ENCODE peak calls at places on chromosome 19, in six cellular contexts. W is neuronal stem cell, Y is H1, T is H9, B is mesendoderm, L is IMR-90. X is an unnamed sample.

GRCh38 chr19:6571167-6571566 is 19.8 kb downstream of the CD70 start:
- DNase-seq in L (no peak), T (no peak), W (no peak), B (no peak), Y (no peak), X (no peak)

GRCh38 chr19:40603719-40604646 is 2.8 kb downstream of the LTBP4 start:
- DNase-seq in T (peak; percentile 100), Y (peak; percentile 97), B (peak; percentile 100), L (peak; percentile 92), W (peak; percentile 95), X (peak; percentile 98)

GRCh38 chr19:44684892-44685847 is 13.8 kb upstream of the CEACAM16 start:
- DNase-seq in L (peak; percentile 97), Y (no peak), W (peak; percentile 17), T (peak; percentile 51), B (peak; percentile 91), X (peak; percentile 100)

GRCh38 chr19:1587872-1588271 is 4.8 kb downstream of the MBD3 start:
- DNase-seq in Y (no peak), W (no peak), L (no peak), B (no peak), T (no peak), X (no peak)

GRCh38 chr19:43495082-43495481 is 9.5 kb downstream of the PHLDB3 start:
- DNase-seq in T (no peak), W (no peak), B (no peak), L (no peak), Y (no peak), X (no peak)

GRCh38 chr19:3343619-3344502 is 22.5 kb upstream of the NFIC start:
- DNase-seq in T (peak; percentile 62), L (peak; percentile 78), Y (no peak), B (peak; percentile 55), W (no peak), X (peak; percentile 69)

GRCh38 chr19:16014923-16015804 is 61.1 kb upstream of the TPM4 start:
- DNase-seq in Y (no peak), T (no peak), L (no peak), W (no peak), B (no peak), X (no peak)

GRCh38 chr19:38003427-38004099 is 96.6 kb downstream of the SIPA1L3 start:
- DNase-seq in W (peak; percentile 61), B (peak; percentile 79), T (peak; percentile 73), L (peak; percentile 92), Y (peak; percentile 69), X (peak; percentile 95)

GRCh38 chr19:3604987-3605343 is 1.7 kb downstream of the TBXA2R start:
- DNase-seq in Y (no peak), B (no peak), T (no peak), L (no peak), W (no peak), X (no peak)

GRCh38 chr19:44847144-44848035 is 1.3 kb downstream of the NECTIN2 start:
- DNase-seq in Y (peak; percentile 78), W (peak; percentile 43), L (peak; percentile 58), T (peak; percentile 81), B (peak; percentile 76), X (peak; percentile 92)

GRCh38 chr19:827314-827709 is 325 bp upstream of the AZU1 start:
- DNase-seq in L (no peak), T (no peak), B (no peak), W (no peak), Y (no peak), X (no peak)

GRCh38 chr19:12676384-12676792 is 5.3 kb downstream of the DHPS start:
- DNase-seq in B (peak; percentile 93), W (peak; percentile 80), L (peak; percentile 66), T (peak; percentile 92), Y (peak; percentile 99), X (peak; percentile 78)

GRCh38 chr19:38733493-38734175 is 10.6 kb downstream of the CAPN12 start:
- DNase-seq in Y (no peak), L (no peak), B (no peak), W (no peak), T (peak; percentile 30), X (peak; percentile 28)

GRCh38 chr19:14149509-14149994 is 13.2 kb upstream of the ASF1B start:
- DNase-seq in W (no peak), B (no peak), L (no peak), Y (no peak), T (no peak), X (no peak)

GRCh38 chr19:4061683-4062575 is 4.8 kb downstream of the ZBTB7A start:
- DNase-seq in T (peak; percentile 48), Y (no peak), L (no peak), W (no peak), B (no peak), X (no peak)

GRCh38 chr19:3075605-3076431 is 13.5 kb upstream of the TLE5 start:
- DNase-seq in L (no peak), W (no peak), B (no peak), Y (peak; percentile 91), T (peak; percentile 67), X (no peak)

GRCh38 chr19:40466219-40467006 is at the start of gene SPTBN4:
- DNase-seq in W (no peak), T (peak; percentile 33), Y (peak; percentile 49), L (no peak), B (no peak), X (no peak)

GRCh38 chr19:14505488-14506239 is 9.7 kb upstream of the GIPC1 start:
- DNase-seq in B (peak; percentile 83), T (peak; percentile 90), W (no peak), L (peak; percentile 76), Y (peak; percentile 97), X (peak; percentile 86)

GRCh38 chr19:11137542-11138384 is 17.8 kb downstream of the SPC24 start:
- DNase-seq in W (peak; percentile 94), B (peak; percentile 95), T (peak; percentile 86), L (peak; percentile 84), Y (peak; percentile 79), X (peak; percentile 91)

GRCh38 chr19:46471778-46472543 is 598 bp upstream of the PNMA8A start:
- DNase-seq in Y (no peak), W (no peak), B (no peak), T (no peak), L (no peak), X (peak; percentile 4)
- H4K8ac ChIP-seq in Y (peak overlapping the region; percentile 71), W (no peak overlapping the region), B (no peak overlapping the region), T (no peak overlapping the region), L (peak overlapping the region; percentile 17), X (peak overlapping the region; percentile 94)

GRCh38 chr19:50803633-50804419 is 13.6 kb downstream of the ACP4 start:
- DNase-seq in B (no peak), Y (no peak), W (no peak), L (no peak), T (no peak), X (peak; percentile 18)
- H4K8ac ChIP-seq in B (peak overlapping the region; percentile 78), Y (peak overlapping the region; percentile 100), W (no peak overlapping the region), L (peak overlapping the region; percentile 88), T (no peak overlapping the region), X (peak overlapping the region; percentile 59)

GRCh38 chr19:58500242-58500641 is 11.6 kb downstream of the SLC27A5 start:
- DNase-seq in L (no peak), Y (no peak), T (no peak), B (no peak), W (no peak), X (no peak)
- H4K8ac ChIP-seq in L (peak overlapping the region; percentile 91), Y (no peak overlapping the region), T (no peak overlapping the region), B (no peak overlapping the region), W (peak overlapping the region; percentile 94), X (peak overlapping the region; percentile 65)

GRCh38 chr19:21362291-21362690 is 3.5 kb downstream of the ZNF738 start:
- DNase-seq in W (no peak), Y (no peak), T (no peak), B (no peak), L (no peak), X (no peak)

DNA sequence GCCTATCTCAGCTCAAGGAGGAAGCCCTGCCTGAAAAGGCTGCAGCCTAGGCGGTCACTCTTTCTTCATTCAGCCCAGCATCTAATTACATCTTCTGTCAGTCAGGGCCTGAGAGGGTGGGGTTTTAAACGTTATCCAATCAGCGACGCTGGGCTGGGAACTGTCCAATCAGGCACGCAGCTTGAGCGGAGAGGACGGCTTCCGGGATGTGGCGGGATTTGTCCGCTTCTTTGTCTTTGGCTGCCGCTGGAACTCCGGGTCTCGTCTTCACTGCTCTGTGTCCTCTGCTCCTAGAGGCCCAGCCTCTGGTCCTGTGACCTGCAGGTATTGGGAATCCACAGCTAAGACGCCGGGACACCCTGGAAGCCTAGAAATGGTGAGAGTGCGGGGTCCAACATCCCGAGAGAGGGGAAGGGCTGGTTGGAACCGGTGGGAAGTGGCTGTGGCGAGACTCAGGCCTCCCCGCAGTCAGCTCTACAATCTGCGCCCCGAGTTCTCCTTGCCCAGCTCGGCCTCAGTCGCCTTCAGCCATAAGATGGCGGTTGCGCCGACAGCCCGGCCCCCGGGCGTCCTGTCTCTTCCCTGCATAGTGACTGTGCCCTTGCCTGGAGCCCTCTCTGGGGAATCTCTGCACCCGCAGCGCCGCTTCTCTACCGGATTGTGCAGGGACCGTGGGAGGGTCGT is at the start of gene ZNF738:
- DNase-seq in Y (peak; percentile 88), T (peak; percentile 97), W (peak; percentile 96), B (peak; percentile 99), L (peak; percentile 96), X (peak; percentile 97)
- H4K8ac ChIP-seq in Y (peak within 1 kb of the TSS; percentile 100), T (no peak within 1 kb of the TSS), W (peak within 1 kb of the TSS; percentile 92), B (peak within 1 kb of the TSS; percentile 83), L (peak within 1 kb of the TSS; percentile 67), X (no peak within 1 kb of the TSS)

DNA sequence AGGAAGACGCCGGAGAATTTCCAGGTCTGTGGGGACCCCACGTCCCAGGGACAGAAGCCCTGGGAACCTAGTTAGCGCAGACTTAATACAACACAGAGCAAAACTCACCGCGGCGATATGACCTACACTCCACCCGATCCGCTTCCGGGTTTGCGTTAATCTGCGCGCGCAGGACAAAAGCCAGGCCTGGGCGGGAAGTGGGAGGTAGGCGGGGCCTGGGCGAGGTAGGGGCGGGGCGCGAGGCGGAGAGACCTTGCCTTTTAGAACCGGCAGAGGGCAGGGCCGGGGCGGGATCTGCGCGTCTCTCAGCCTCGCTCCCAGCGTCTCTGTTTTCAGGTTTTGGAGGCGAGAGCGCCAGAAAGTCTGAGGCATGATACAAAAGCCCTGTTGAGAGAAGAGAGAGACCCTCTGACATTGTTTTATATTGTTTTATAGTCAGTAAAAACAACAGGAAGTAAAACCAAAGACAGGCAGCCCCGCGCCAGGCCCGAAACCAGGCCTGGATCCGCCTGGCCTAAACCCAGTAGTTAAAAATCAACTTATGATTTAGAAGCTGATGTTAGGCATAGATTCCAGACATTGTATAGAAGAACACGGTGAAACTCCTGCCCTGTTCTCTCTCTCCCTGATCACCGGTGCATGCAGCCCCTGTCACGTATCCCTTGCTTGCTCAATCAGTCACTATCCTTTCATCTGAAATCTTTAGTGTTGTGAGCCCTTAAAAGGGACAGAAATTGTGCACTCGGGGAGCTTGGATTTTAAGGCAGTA is at the start of gene ZNF611:
- DNase-seq in Y (peak; percentile 99), T (peak; percentile 97), L (peak; percentile 88), W (peak; percentile 90), B (peak; percentile 97), X (peak; percentile 94)
- H4K8ac ChIP-seq in Y (peak within 1 kb of the TSS; percentile 76), T (no peak within 1 kb of the TSS), L (peak within 1 kb of the TSS; percentile 88), W (no peak within 1 kb of the TSS), B (no peak within 1 kb of the TSS), X (peak within 1 kb of the TSS; percentile 69)

GRCh38 chr19:17910776-17911360 is 21.9 kb upstream of the CCDC124 start:
- DNase-seq in T (no peak), B (no peak), Y (no peak), L (no peak), W (no peak), X (no peak)

GRCh38 chr19:17920527-17920926 is 12.3 kb upstream of the CCDC124 start:
- DNase-seq in Y (no peak), W (no peak), L (no peak), T (no peak), B (no peak), X (no peak)

GRCh38 chr19:17915940-17916593 is 16.7 kb upstream of the CCDC124 start:
- DNase-seq in B (no peak), L (no peak), Y (no peak), T (no peak), W (no peak), X (no peak)
- H4K8ac ChIP-seq in B (no peak overlapping the region), L (no peak overlapping the region), Y (no peak overlapping the region), T (no peak overlapping the region), W (no peak overlapping the region), X (no peak overlapping the region)